ENCODE peak calls at places on chromosome 15, in nine cellular contexts. One of them, this sample, is unnamed.

GRCh38 chr15:31077981-31078380 is 23.5 kb downstream of the TRPM1 start:
- DNase-seq in bronchial epithelial cell: no peak
- DNase-seq in activated CD4-positive, CD25-positive, alpha-beta regulatory T cell treated with anti-CD3 and anti-CD28 coated beads, Interleukin-2, amount 50 U/mL, for 72 hours: no peak
- DNase-seq in Ammon's horn: no peak
- DNase-seq in HS-27A: no peak
- DNase-seq in stimulated activated CD8-positive, alpha-beta memory T cell treated with anti-CD3 and anti-CD28 coated beads, Interleukin-15, amount 100 ng/mL, for 4 hours: no peak
- DNase-seq in stimulated activated CD4-positive, alpha-beta T cell treated with anti-CD3 and anti-CD28 coated beads, Interleukin-2, amount 100 ng/mL, for 24 hours: no peak
- DNase-seq in T-helper 9 cell: no peak
- DNase-seq in esophagus squamous epithelium: no peak
- DNase-seq in this sample: no peak

GRCh38 chr15:82585072-82585471 is 44.8 kb upstream of the RPS17 start:
- DNase-seq in bronchial epithelial cell: no peak
- DNase-seq in activated CD4-positive, CD25-positive, alpha-beta regulatory T cell treated with anti-CD3 and anti-CD28 coated beads, Interleukin-2, amount 50 U/mL, for 72 hours: no peak
- DNase-seq in Ammon's horn: no peak
- DNase-seq in HS-27A: no peak
- DNase-seq in stimulated activated CD8-positive, alpha-beta memory T cell treated with anti-CD3 and anti-CD28 coated beads, Interleukin-15, amount 100 ng/mL, for 4 hours: no peak
- DNase-seq in stimulated activated CD4-positive, alpha-beta T cell treated with anti-CD3 and anti-CD28 coated beads, Interleukin-2, amount 100 ng/mL, for 24 hours: no peak
- DNase-seq in T-helper 9 cell: no peak
- DNase-seq in esophagus squamous epithelium: no peak
- DNase-seq in this sample: no peak

GRCh38 chr15:29788433-29789034 is 33.7 kb downstream of the TJP1 start:
- DNase-seq in bronchial epithelial cell: no peak
- DNase-seq in activated CD4-positive, CD25-positive, alpha-beta regulatory T cell treated with anti-CD3 and anti-CD28 coated beads, Interleukin-2, amount 50 U/mL, for 72 hours: no peak
- DNase-seq in Ammon's horn: no peak
- DNase-seq in HS-27A: no peak
- DNase-seq in stimulated activated CD8-positive, alpha-beta memory T cell treated with anti-CD3 and anti-CD28 coated beads, Interleukin-15, amount 100 ng/mL, for 4 hours: no peak
- DNase-seq in stimulated activated CD4-positive, alpha-beta T cell treated with anti-CD3 and anti-CD28 coated beads, Interleukin-2, amount 100 ng/mL, for 24 hours: no peak
- DNase-seq in T-helper 9 cell: no peak
- DNase-seq in esophagus squamous epithelium: no peak
- DNase-seq in this sample: no peak

GRCh38 chr15:65081270-65081669 is 4.7 kb downstream of the KBTBD13 start:
- DNase-seq in bronchial epithelial cell: no peak
- DNase-seq in activated CD4-positive, CD25-positive, alpha-beta regulatory T cell treated with anti-CD3 and anti-CD28 coated beads, Interleukin-2, amount 50 U/mL, for 72 hours: no peak
- DNase-seq in Ammon's horn: no peak
- DNase-seq in HS-27A: no peak
- DNase-seq in stimulated activated CD8-positive, alpha-beta memory T cell treated with anti-CD3 and anti-CD28 coated beads, Interleukin-15, amount 100 ng/mL, for 4 hours: no peak
- DNase-seq in stimulated activated CD4-positive, alpha-beta T cell treated with anti-CD3 and anti-CD28 coated beads, Interleukin-2, amount 100 ng/mL, for 24 hours: no peak
- DNase-seq in T-helper 9 cell: no peak
- DNase-seq in esophagus squamous epithelium: no peak
- DNase-seq in this sample: no peak

GRCh38 chr15:96345560-96346389 is 15.3 kb downstream of the NR2F2 start:
- DNase-seq in bronchial epithelial cell: no peak
- DNase-seq in activated CD4-positive, CD25-positive, alpha-beta regulatory T cell treated with anti-CD3 and anti-CD28 coated beads, Interleukin-2, amount 50 U/mL, for 72 hours: no peak
- DNase-seq in Ammon's horn: peak; percentile 91
- DNase-seq in HS-27A: no peak
- DNase-seq in stimulated activated CD8-positive, alpha-beta memory T cell treated with anti-CD3 and anti-CD28 coated beads, Interleukin-15, amount 100 ng/mL, for 4 hours: no peak
- DNase-seq in stimulated activated CD4-positive, alpha-beta T cell treated with anti-CD3 and anti-CD28 coated beads, Interleukin-2, amount 100 ng/mL, for 24 hours: no peak
- DNase-seq in T-helper 9 cell: no peak
- DNase-seq in esophagus squamous epithelium: no peak
- DNase-seq in this sample: peak; percentile 70

GRCh38 chr15:73051811-73052678 is at the start of gene NEO1:
- DNase-seq in bronchial epithelial cell: peak; percentile 46
- DNase-seq in activated CD4-positive, CD25-positive, alpha-beta regulatory T cell treated with anti-CD3 and anti-CD28 coated beads, Interleukin-2, amount 50 U/mL, for 72 hours: peak; percentile 51
- DNase-seq in Ammon's horn: peak; percentile 90
- DNase-seq in HS-27A: peak; percentile 54
- DNase-seq in stimulated activated CD8-positive, alpha-beta memory T cell treated with anti-CD3 and anti-CD28 coated beads, Interleukin-15, amount 100 ng/mL, for 4 hours: peak; percentile 42
- DNase-seq in stimulated activated CD4-positive, alpha-beta T cell treated with anti-CD3 and anti-CD28 coated beads, Interleukin-2, amount 100 ng/mL, for 24 hours: peak; percentile 81
- DNase-seq in T-helper 9 cell: peak; percentile 75
- DNase-seq in esophagus squamous epithelium: peak; percentile 12
- DNase-seq in this sample: peak; percentile 65

GRCh38 chr15:29132110-29132420 is 137.6 kb downstream of the NSMCE3 start:
- DNase-seq in bronchial epithelial cell: no peak
- DNase-seq in activated CD4-positive, CD25-positive, alpha-beta regulatory T cell treated with anti-CD3 and anti-CD28 coated beads, Interleukin-2, amount 50 U/mL, for 72 hours: no peak
- DNase-seq in Ammon's horn: no peak
- DNase-seq in HS-27A: no peak
- DNase-seq in stimulated activated CD8-positive, alpha-beta memory T cell treated with anti-CD3 and anti-CD28 coated beads, Interleukin-15, amount 100 ng/mL, for 4 hours: no peak
- DNase-seq in stimulated activated CD4-positive, alpha-beta T cell treated with anti-CD3 and anti-CD28 coated beads, Interleukin-2, amount 100 ng/mL, for 24 hours: no peak
- DNase-seq in T-helper 9 cell: no peak
- DNase-seq in esophagus squamous epithelium: no peak
- DNase-seq in this sample: peak; percentile 30

GRCh38 chr15:33551860-33552259 is 241.1 kb downstream of the RYR3 start:
- DNase-seq in bronchial epithelial cell: no peak
- DNase-seq in activated CD4-positive, CD25-positive, alpha-beta regulatory T cell treated with anti-CD3 and anti-CD28 coated beads, Interleukin-2, amount 50 U/mL, for 72 hours: no peak
- DNase-seq in Ammon's horn: peak; percentile 28
- DNase-seq in HS-27A: no peak
- DNase-seq in stimulated activated CD8-positive, alpha-beta memory T cell treated with anti-CD3 and anti-CD28 coated beads, Interleukin-15, amount 100 ng/mL, for 4 hours: no peak
- DNase-seq in stimulated activated CD4-positive, alpha-beta T cell treated with anti-CD3 and anti-CD28 coated beads, Interleukin-2, amount 100 ng/mL, for 24 hours: no peak
- DNase-seq in T-helper 9 cell: no peak
- DNase-seq in esophagus squamous epithelium: no peak
- DNase-seq in this sample: no peak

GRCh38 chr15:56759450-56759845 is 26.1 kb upstream of the ZNF280D start:
- DNase-seq in bronchial epithelial cell: peak; percentile 85
- DNase-seq in activated CD4-positive, CD25-positive, alpha-beta regulatory T cell treated with anti-CD3 and anti-CD28 coated beads, Interleukin-2, amount 50 U/mL, for 72 hours: no peak
- DNase-seq in Ammon's horn: peak; percentile 18
- DNase-seq in HS-27A: peak; percentile 98
- DNase-seq in stimulated activated CD8-positive, alpha-beta memory T cell treated with anti-CD3 and anti-CD28 coated beads, Interleukin-15, amount 100 ng/mL, for 4 hours: no peak
- DNase-seq in stimulated activated CD4-positive, alpha-beta T cell treated with anti-CD3 and anti-CD28 coated beads, Interleukin-2, amount 100 ng/mL, for 24 hours: no peak
- DNase-seq in T-helper 9 cell: no peak
- DNase-seq in esophagus squamous epithelium: no peak
- DNase-seq in this sample: no peak

GRCh38 chr15:32688151-32688639 is 29.6 kb upstream of the GREM1 start:
- DNase-seq in bronchial epithelial cell: peak; percentile 92
- DNase-seq in activated CD4-positive, CD25-positive, alpha-beta regulatory T cell treated with anti-CD3 and anti-CD28 coated beads, Interleukin-2, amount 50 U/mL, for 72 hours: no peak
- DNase-seq in Ammon's horn: no peak
- DNase-seq in HS-27A: no peak
- DNase-seq in stimulated activated CD8-positive, alpha-beta memory T cell treated with anti-CD3 and anti-CD28 coated beads, Interleukin-15, amount 100 ng/mL, for 4 hours: no peak
- DNase-seq in stimulated activated CD4-positive, alpha-beta T cell treated with anti-CD3 and anti-CD28 coated beads, Interleukin-2, amount 100 ng/mL, for 24 hours: no peak
- DNase-seq in T-helper 9 cell: no peak
- DNase-seq in esophagus squamous epithelium: no peak
- DNase-seq in this sample: peak; percentile 99

GRCh38 chr15:63189955-63190691 is 717 bp downstream of the RAB8B start:
- DNase-seq in bronchial epithelial cell: peak; percentile 66
- DNase-seq in activated CD4-positive, CD25-positive, alpha-beta regulatory T cell treated with anti-CD3 and anti-CD28 coated beads, Interleukin-2, amount 50 U/mL, for 72 hours: no peak
- DNase-seq in Ammon's horn: peak; percentile 33
- DNase-seq in HS-27A: no peak
- DNase-seq in stimulated activated CD8-positive, alpha-beta memory T cell treated with anti-CD3 and anti-CD28 coated beads, Interleukin-15, amount 100 ng/mL, for 4 hours: no peak
- DNase-seq in stimulated activated CD4-positive, alpha-beta T cell treated with anti-CD3 and anti-CD28 coated beads, Interleukin-2, amount 100 ng/mL, for 24 hours: no peak
- DNase-seq in T-helper 9 cell: no peak
- DNase-seq in esophagus squamous epithelium: no peak
- DNase-seq in this sample: peak; percentile 59

This sample was measured in NCI-H69.